ENCODE peak calls at places on chromosomes 11 and 22, in eight cellular contexts. T is tibial nerve, L is DMS153, D is mammary epithelial cell, N is T-cell, G is nephron progenitor cell, Q is left ventricle myocardium superior, V is amygdala. O is an unnamed sample.

GRCh38 chr11:17063171-17064002 is 14.1 kb downstream of the RPS13 start:
- DNase-seq in D (peak), V (peak), T (peak), L (no peak), Q (peak), N (no peak), G (peak), O (peak)

GRCh38 chr11:19769820-19770219 is 57.2 kb downstream of the NAV2 start:
- DNase-seq in Q (no peak), G (no peak), N (no peak), V (no peak), D (peak), L (peak), T (no peak), O (peak)

GRCh38 chr11:31687861-31688260 is 123.3 kb downstream of the PAX6 start:
- DNase-seq in L (no peak), Q (no peak), T (no peak), V (no peak), N (no peak), G (no peak), D (no peak), O (no peak)

GRCh38 chr11:23403210-23404185 is 543.2 kb upstream of the CCDC179 start:
- DNase-seq in T (no peak), Q (peak), V (no peak), L (no peak), D (no peak), G (no peak), N (no peak), O (no peak)

GRCh38 chr22:47600791-47601400 is 838.4 kb downstream of the TBC1D22A start:
- DNase-seq in L (no peak), G (no peak), D (no peak), V (no peak), Q (no peak), T (no peak), N (no peak), O (no peak)

GRCh38 chr22:30406400-30406799 is 9.6 kb downstream of the SEC14L2 start:
- DNase-seq in Q (no peak), N (no peak), V (no peak), L (no peak), G (no peak), D (no peak), T (no peak), O (no peak)

GRCh38 chr11:66971483-66971882 is 3.6 kb upstream of the C11orf86 start:
- DNase-seq in T (no peak), L (no peak), N (no peak), G (no peak), D (peak), V (no peak), Q (no peak), O (no peak)

GRCh38 chr22:46684706-46685105 is 53.3 kb downstream of the CERK start:
- DNase-seq in V (no peak), G (no peak), L (peak), T (no peak), Q (peak), D (no peak), N (no peak), O (no peak)

GRCh38 chr11:21895686-21896085 is 297.2 kb upstream of the ANO5 start:
- DNase-seq in D (no peak), N (no peak), L (no peak), G (no peak), T (no peak), Q (no peak), V (no peak), O (no peak)

GRCh38 chr22:44743804-44744211 is 8.6 kb upstream of the ARHGAP8 start:
- DNase-seq in T (no peak), L (no peak), D (no peak), Q (no peak), N (no peak), G (no peak), V (no peak), O (no peak)

GRCh38 chr11:123188508-123189165 is 6.4 kb downstream of the CLMP start:
- DNase-seq in G (no peak), V (no peak), L (no peak), N (no peak), Q (no peak), T (no peak), D (peak), O (peak)

GRCh38 chr11:118427707-118428106 is 8.6 kb upstream of the KMT2A start:
- DNase-seq in D (no peak), T (no peak), V (no peak), N (no peak), Q (no peak), G (no peak), L (no peak), O (no peak)

GRCh38 chr11:2804701-2805387 is 80.7 kb downstream of the CDKN1C start:
- DNase-seq in Q (peak), L (no peak), N (no peak), T (no peak), G (no peak), D (no peak), V (no peak), O (no peak)

GRCh38 chr22:36197601-36198146 is 3.9 kb downstream of the APOL4 start:
- DNase-seq in V (no peak), G (no peak), D (no peak), Q (no peak), T (peak), L (no peak), N (no peak), O (peak)

GRCh38 chr11:31812392-31813241 is 1.5 kb upstream of the PAX6 start:
- DNase-seq in N (no peak), V (no peak), T (no peak), G (peak), L (no peak), D (no peak), Q (no peak), O (no peak)

GRCh38 chr11:73760066-73760679 is 701 bp downstream of the RAB6A start:
- DNase-seq in G (peak), V (peak), N (no peak), Q (peak), L (no peak), T (peak), D (peak), O (peak)

GRCh38 chr11:119195680-119196079 is 10.4 kb downstream of the NHERF4 start:
- DNase-seq in D (peak), V (no peak), L (no peak), N (no peak), G (peak), Q (no peak), T (no peak), O (peak)

GRCh38 chr11:57459112-57460016 is 964 bp upstream of the RTN4RL2 start:
- DNase-seq in G (peak), T (no peak), L (no peak), D (no peak), Q (no peak), V (no peak), N (no peak), O (no peak)

GRCh38 chr22:35582861-35583670 is 34.1 kb downstream of the MB start:
- DNase-seq in Q (peak), N (no peak), T (peak), G (peak), V (peak), D (no peak), L (peak), O (peak)

GRCh38 chr11:77091146-77091940 is 11.3 kb upstream of the OMP start:
- DNase-seq in N (peak), V (peak), T (peak), Q (peak), D (peak), G (peak), L (peak), O (peak)